ENCODE peak calls at places on chromosomes 11 and 22, in four cellular contexts. X is testis, V is AG10803, H is natural killer cell. Z is an unnamed sample.
A peak's percentile ranks its signal among the peaks of the same experiment; 100 is the strongest.

GRCh38 chr22:44031111-44031963 is 7.2 kb downstream of the PARVB start:
- DNase-seq in X (no peak), V (no peak), H (no peak), Z (no peak)

GRCh38 chr11:104705475-104706195 is 192.6 kb downstream of the CASP12 start:
- DNase-seq in X (peak; percentile 21), V (peak; percentile 1), H (peak; percentile 47), Z (no peak)

GRCh38 chr22:20724676-20725454 is 49.0 kb upstream of the SERPIND1 start:
- DNase-seq in X (no peak), V (no peak), H (no peak), Z (no peak)

GRCh38 chr11:134248910-134249480 is 4.2 kb downstream of the THYN1 start:
- DNase-seq in X (no peak), V (no peak), H (no peak), Z (no peak)

GRCh38 chr11:7571640-7572000 is 57.8 kb downstream of the PPFIBP2 start:
- DNase-seq in X (peak; percentile 85), V (peak; percentile 66), H (no peak), Z (no peak)

GRCh38 chr11:35246725-35247124 is 107.8 kb downstream of the CD44 start:
- DNase-seq in X (no peak), V (peak; percentile 79), H (no peak), Z (no peak)

GRCh38 chr11:69403556-69404215 is 77.8 kb upstream of the LINC01488 start:
- DNase-seq in X (no peak), V (peak; percentile 44), H (no peak), Z (no peak)

GRCh38 chr22:33568934-33569496 is 351.3 kb downstream of the LARGE1 start:
- DNase-seq in X (no peak), V (no peak), H (no peak), Z (no peak)

GRCh38 chr11:96655474-96655873 is 265.7 kb downstream of the JRKL start:
- DNase-seq in X (no peak), V (no peak), H (no peak), Z (no peak)

GRCh38 chr11:93059074-93059957 is 89.9 kb downstream of the MTNR1B start:
- DNase-seq in X (no peak), V (peak; percentile 41), H (no peak), Z (no peak)

GRCh38 chr11:126072821-126073594 is 10.3 kb upstream of the CDON start:
- DNase-seq in X (no peak), V (no peak), H (no peak), Z (no peak)

GRCh38 chr22:36822581-36822980 is 5.7 kb upstream of the PVALB start:
- DNase-seq in X (no peak), V (no peak), H (no peak), Z (no peak)

GRCh38 chr11:134573857-134574256 is 161.8 kb upstream of the B3GAT1 start:
- DNase-seq in X (no peak), V (no peak), H (no peak), Z (no peak)

GRCh38 chr11:47924184-47924671 is 56.1 kb upstream of the PTPRJ start:
- DNase-seq in X (no peak), V (peak; percentile 78), H (no peak), Z (no peak)

GRCh38 chr11:84806354-84806753 is 820.8 kb downstream of the DLG2 start:
- DNase-seq in X (no peak), V (no peak), H (no peak), Z (no peak)

GRCh38 chr22:37552560-37553163 is 7.6 kb upstream of the CDC42EP1 start:
- DNase-seq in X (peak; percentile 49), V (peak; percentile 71), H (no peak), Z (no peak)

GRCh38 chr11:22337571-22338464 is at the start of gene SLC17A6:
- DNase-seq in X (peak; percentile 16), V (peak; percentile 3), H (no peak), Z (no peak)

GRCh38 chr11:16191212-16191851 is 165.0 kb downstream of the SOX6 start:
- DNase-seq in X (peak; percentile 49), V (no peak), H (no peak), Z (no peak)

GRCh38 chr11:67562951-67563350 is 20.7 kb upstream of the GSTP1 start:
- DNase-seq in X (no peak), V (no peak), H (no peak), Z (no peak)

GRCh38 chr11:122727101-122727929 is 71.8 kb downstream of the UBASH3B start:
- DNase-seq in X (no peak), V (peak; percentile 64), H (no peak), Z (no peak)

GRCh38 chr11:12390687-12391110 is 13.3 kb downstream of the PARVA start:
- DNase-seq in X (no peak), V (no peak), H (no peak), Z (no peak)

GRCh38 chr11:70111269-70112016 is 33.3 kb downstream of the ANO1 start:
- DNase-seq in X (no peak), V (peak; percentile 67), H (no peak), Z (no peak)

GRCh38 chr11:124745270-124745834 is 5.6 kb downstream of the NRGN start:
- DNase-seq in X (no peak), V (no peak), H (no peak), Z (no peak)

GRCh38 chr11:86245369-86246292 is 1.1 kb downstream of the EED start:
- DNase-seq in X (peak; percentile 23), V (no peak), H (no peak), Z (no peak)

GRCh38 chr11:67400251-67400941 is 1.3 kb downstream of the PPP1CA start:
- DNase-seq in X (peak; percentile 43), V (no peak), H (no peak), Z (no peak)

GRCh38 chr22:36369004-36369921 is 18.5 kb downstream of the MYH9 start:
- DNase-seq in X (no peak), V (no peak), H (no peak), Z (no peak)

GRCh38 chr11:44972746-44973435 is 22.2 kb upstream of the TP53I11 start:
- DNase-seq in X (no peak), V (peak; percentile 17), H (no peak), Z (no peak)

GRCh38 chr11:117514256-117514655 is 186.6 kb downstream of the CEP164 start:
- DNase-seq in X (no peak), V (no peak), H (no peak), Z (no peak)

GRCh38 chr11:71170619-71171018 is 81.8 kb downstream of the SHANK2 start:
- DNase-seq in X (no peak), V (no peak), H (no peak), Z (no peak)

GRCh38 chr11:132026746-132027145 is 656.3 kb downstream of the NTM start:
- DNase-seq in X (no peak), V (no peak), H (no peak), Z (no peak)

GRCh38 chr11:132024587-132025295 is 654.3 kb downstream of the NTM start:
- DNase-seq in X (no peak), V (peak; percentile 68), H (no peak), Z (no peak)

GRCh38 chr11:132030896-132031295 is 660.5 kb downstream of the NTM start:
- DNase-seq in X (no peak), V (no peak), H (no peak), Z (no peak)

GRCh38 chr11:132032555-132032954 is 662.1 kb downstream of the NTM start:
- DNase-seq in X (no peak), V (peak; percentile 70), H (no peak), Z (no peak)

GRCh38 chr11:132028380-132029240 is 658.2 kb downstream of the NTM start:
- DNase-seq in X (no peak), V (peak; percentile 62), H (no peak), Z (no peak)
- TF ChIP-seq CTCF in X (peak; percentile 34), V (peak; percentile 65), H (no peak), Z (peak; percentile 77)

DNA sequence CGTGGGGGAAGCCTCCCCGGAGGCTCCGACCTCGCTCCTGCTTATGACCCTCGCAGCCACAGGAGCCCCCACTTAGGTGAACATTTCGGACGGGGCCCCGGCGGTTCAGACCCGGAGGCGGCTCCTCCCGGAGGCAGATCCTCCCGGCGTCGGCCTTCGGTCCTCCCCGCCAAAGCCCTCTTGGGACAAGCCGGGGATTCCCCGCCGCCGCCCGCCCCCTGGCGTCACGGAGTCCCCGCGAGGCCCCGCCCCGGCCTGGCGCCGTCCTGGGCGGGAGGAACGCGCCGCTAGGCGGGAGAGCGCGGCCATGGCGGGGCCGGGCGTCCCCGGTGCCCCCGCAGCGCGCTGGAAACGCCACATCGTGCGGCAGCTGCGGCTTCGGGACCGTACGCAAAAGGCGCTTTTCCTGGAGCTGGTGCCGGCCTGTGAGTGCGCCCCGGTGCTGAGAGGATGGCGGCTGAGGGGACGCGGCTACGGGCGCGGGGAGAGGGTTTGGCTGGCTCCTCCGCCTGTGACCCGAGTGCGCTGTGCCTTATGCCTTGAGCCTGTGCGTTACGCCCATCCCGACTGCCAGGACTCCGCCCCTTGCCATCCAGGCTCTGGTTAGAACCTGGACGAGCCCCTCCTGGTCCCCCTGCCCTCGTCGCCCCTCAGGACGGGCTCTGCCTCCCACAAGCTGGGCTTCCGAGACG is at the start of gene ATG16L2:
- DNase-seq in X (peak; percentile 79), V (peak; percentile 79), H (peak; percentile 97), Z (peak; percentile 92)
- TF ChIP-seq CTCF in X (peak; percentile 39), V (no peak), H (no peak), Z (peak; percentile 49)

GRCh38 chr22:17234144-17234623 is 14.9 kb upstream of the ADA2 start:
- DNase-seq in X (no peak), V (no peak), H (no peak), Z (no peak)
- TF ChIP-seq CTCF in X (no peak), V (no peak), H (no peak), Z (peak; percentile 47)

GRCh38 chr11:80722616-80723015 is 1281.8 kb upstream of the TENM4 start:
- DNase-seq in X (no peak), V (no peak), H (no peak), Z (no peak)

GRCh38 chr11:80724366-80724765 is 1283.5 kb upstream of the TENM4 start:
- DNase-seq in X (no peak), V (no peak), H (no peak), Z (no peak)

GRCh38 chr11:80726236-80726635 is 1285.4 kb upstream of the TENM4 start:
- DNase-seq in X (no peak), V (no peak), H (no peak), Z (no peak)

DNA sequence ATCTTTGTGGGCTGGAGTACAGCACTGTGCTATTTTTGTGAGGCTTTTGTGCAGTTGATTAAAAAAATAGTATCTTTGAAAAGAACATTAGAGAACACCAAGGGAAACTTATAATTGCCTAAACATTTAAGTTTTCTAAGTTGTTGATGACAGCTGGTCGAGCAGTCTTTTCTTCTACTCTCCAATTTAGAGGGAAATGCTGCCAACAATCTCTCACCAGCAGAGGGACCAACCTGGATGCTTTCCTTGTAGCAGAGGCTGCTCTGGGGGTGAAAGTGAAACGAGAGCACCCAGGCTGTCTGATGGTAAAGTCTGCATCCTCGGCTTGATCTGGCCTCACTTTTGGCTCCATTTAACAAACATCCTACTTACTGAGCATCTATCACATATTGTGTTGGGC is 1286.5 kb upstream of the TENM4 start:
- DNase-seq in X (peak; percentile 14), V (no peak), H (no peak), Z (no peak)
- TF ChIP-seq CTCF in X (no peak), V (peak; percentile 4), H (no peak), Z (peak; percentile 53)